ENCODE peak calls at places on chromosomes 2 and 18, in nine cellular contexts. One of them, this sample, is unnamed.

GRCh38 chr2:177239934-177240600 is 24.5 kb downstream of the NFE2L2 start:
- DNase-seq in cardiac muscle cell: no peak
- DNase-seq in A549: peak
- DNase-seq in GM19239: no peak
- DNase-seq in CD8-positive, alpha-beta memory T cell: no peak
- DNase-seq in NCI-H1092 treated with DMSO at 0.1 percent for 48 hours: no peak
- DNase-seq in foreskin fibroblast: peak
- DNase-seq in coronary artery: no peak
- DNase-seq in HT1080: peak
- DNase-seq in this sample: peak

GRCh38 chr18:56284319-56284718 is 354.1 kb downstream of the TXNL1 start:
- DNase-seq in cardiac muscle cell: no peak
- DNase-seq in NCI-H1092 treated with DMSO at 0.1 percent for 48 hours: no peak
- DNase-seq in foreskin fibroblast: peak
- DNase-seq in A549: no peak
- DNase-seq in coronary artery: no peak
- DNase-seq in CD8-positive, alpha-beta memory T cell: no peak
- DNase-seq in GM19239: no peak
- DNase-seq in HT1080: no peak
- DNase-seq in this sample: no peak

GRCh38 chr2:235391964-235392615 is 101.8 kb upstream of the AGAP1 start:
- DNase-seq in GM19239: no peak
- DNase-seq in foreskin fibroblast: no peak
- DNase-seq in A549: no peak
- DNase-seq in CD8-positive, alpha-beta memory T cell: no peak
- DNase-seq in HT1080: no peak
- DNase-seq in cardiac muscle cell: no peak
- DNase-seq in coronary artery: no peak
- DNase-seq in NCI-H1092 treated with DMSO at 0.1 percent for 48 hours: no peak
- DNase-seq in this sample: no peak

GRCh38 chr2:28175028-28175427 is 217.6 kb upstream of the FOSL2 start:
- DNase-seq in coronary artery: no peak
- DNase-seq in CD8-positive, alpha-beta memory T cell: no peak
- DNase-seq in GM19239: no peak
- DNase-seq in A549: no peak
- DNase-seq in NCI-H1092 treated with DMSO at 0.1 percent for 48 hours: no peak
- DNase-seq in HT1080: no peak
- DNase-seq in cardiac muscle cell: no peak
- DNase-seq in foreskin fibroblast: no peak
- DNase-seq in this sample: no peak

GRCh38 chr2:236769981-236770671 is 200.5 kb downstream of the ACKR3 start:
- DNase-seq in NCI-H1092 treated with DMSO at 0.1 percent for 48 hours: no peak
- DNase-seq in coronary artery: no peak
- DNase-seq in cardiac muscle cell: no peak
- DNase-seq in GM19239: no peak
- DNase-seq in HT1080: peak
- DNase-seq in A549: peak
- DNase-seq in foreskin fibroblast: peak
- DNase-seq in CD8-positive, alpha-beta memory T cell: no peak
- DNase-seq in this sample: peak

GRCh38 chr2:30686000-30686399 is 121.2 kb downstream of the CAPN13 start:
- DNase-seq in GM19239: peak
- DNase-seq in cardiac muscle cell: peak
- DNase-seq in NCI-H1092 treated with DMSO at 0.1 percent for 48 hours: peak
- DNase-seq in HT1080: peak
- DNase-seq in CD8-positive, alpha-beta memory T cell: no peak
- DNase-seq in A549: peak
- DNase-seq in coronary artery: no peak
- DNase-seq in foreskin fibroblast: no peak
- DNase-seq in this sample: no peak

GRCh38 chr2:185484601-185485000 is 254.0 kb upstream of the FSIP2 start:
- DNase-seq in coronary artery: no peak
- DNase-seq in CD8-positive, alpha-beta memory T cell: no peak
- DNase-seq in A549: no peak
- DNase-seq in GM19239: no peak
- DNase-seq in NCI-H1092 treated with DMSO at 0.1 percent for 48 hours: no peak
- DNase-seq in HT1080: no peak
- DNase-seq in foreskin fibroblast: no peak
- DNase-seq in cardiac muscle cell: no peak
- DNase-seq in this sample: no peak

GRCh38 chr2:237231593-237231992 is 145.9 kb downstream of the COPS8 start:
- DNase-seq in NCI-H1092 treated with DMSO at 0.1 percent for 48 hours: no peak
- DNase-seq in A549: no peak
- DNase-seq in cardiac muscle cell: no peak
- DNase-seq in foreskin fibroblast: peak
- DNase-seq in GM19239: no peak
- DNase-seq in coronary artery: no peak
- DNase-seq in HT1080: no peak
- DNase-seq in CD8-positive, alpha-beta memory T cell: no peak
- DNase-seq in this sample: no peak

GRCh38 chr2:46252891-46253659 is 44.1 kb upstream of the EPAS1 start:
- DNase-seq in GM19239: no peak
- DNase-seq in foreskin fibroblast: peak
- DNase-seq in A549: no peak
- DNase-seq in CD8-positive, alpha-beta memory T cell: no peak
- DNase-seq in HT1080: peak
- DNase-seq in NCI-H1092 treated with DMSO at 0.1 percent for 48 hours: no peak
- DNase-seq in coronary artery: no peak
- DNase-seq in cardiac muscle cell: peak
- DNase-seq in this sample: no peak

GRCh38 chr2:191245869-191246531 is 796 bp downstream of the MYO1B start:
- DNase-seq in coronary artery: no peak
- DNase-seq in CD8-positive, alpha-beta memory T cell: no peak
- DNase-seq in HT1080: peak
- DNase-seq in cardiac muscle cell: peak
- DNase-seq in NCI-H1092 treated with DMSO at 0.1 percent for 48 hours: peak
- DNase-seq in GM19239: no peak
- DNase-seq in foreskin fibroblast: peak
- DNase-seq in A549: peak
- DNase-seq in this sample: no peak

GRCh38 chr2:151357359-151357758 is at the start of gene TNFAIP6:
- DNase-seq in CD8-positive, alpha-beta memory T cell: no peak
- DNase-seq in foreskin fibroblast: peak
- DNase-seq in A549: peak
- DNase-seq in HT1080: peak
- DNase-seq in NCI-H1092 treated with DMSO at 0.1 percent for 48 hours: no peak
- DNase-seq in coronary artery: no peak
- DNase-seq in cardiac muscle cell: no peak
- DNase-seq in GM19239: no peak
- DNase-seq in this sample: no peak

GRCh38 chr18:79439201-79440023 is 43.7 kb downstream of the NFATC1 start:
- DNase-seq in foreskin fibroblast: peak
- DNase-seq in GM19239: no peak
- DNase-seq in cardiac muscle cell: no peak
- DNase-seq in A549: no peak
- DNase-seq in NCI-H1092 treated with DMSO at 0.1 percent for 48 hours: peak
- DNase-seq in CD8-positive, alpha-beta memory T cell: no peak
- DNase-seq in HT1080: no peak
- DNase-seq in coronary artery: no peak
- DNase-seq in this sample: no peak

GRCh38 chr2:190340369-190340768 is 3.0 kb upstream of the INPP1 start:
- DNase-seq in coronary artery: no peak
- DNase-seq in HT1080: peak
- DNase-seq in CD8-positive, alpha-beta memory T cell: no peak
- DNase-seq in A549: peak
- DNase-seq in foreskin fibroblast: peak
- DNase-seq in cardiac muscle cell: no peak
- DNase-seq in GM19239: no peak
- DNase-seq in NCI-H1092 treated with DMSO at 0.1 percent for 48 hours: no peak
- DNase-seq in this sample: no peak

GRCh38 chr2:172429351-172429968 is 2.1 kb downstream of the ITGA6 start:
- DNase-seq in HT1080: peak
- DNase-seq in CD8-positive, alpha-beta memory T cell: no peak
- DNase-seq in A549: no peak
- DNase-seq in cardiac muscle cell: no peak
- DNase-seq in GM19239: no peak
- DNase-seq in foreskin fibroblast: peak
- DNase-seq in coronary artery: no peak
- DNase-seq in NCI-H1092 treated with DMSO at 0.1 percent for 48 hours: no peak
- DNase-seq in this sample: no peak

GRCh38 chr2:169923977-169924376 is 96.7 kb downstream of the UBR3 start:
- DNase-seq in cardiac muscle cell: no peak
- DNase-seq in HT1080: no peak
- DNase-seq in foreskin fibroblast: no peak
- DNase-seq in CD8-positive, alpha-beta memory T cell: no peak
- DNase-seq in NCI-H1092 treated with DMSO at 0.1 percent for 48 hours: no peak
- DNase-seq in A549: no peak
- DNase-seq in GM19239: no peak
- DNase-seq in coronary artery: no peak
- DNase-seq in this sample: no peak

GRCh38 chr2:18519991-18520604 is 40.4 kb downstream of the RDH14 start:
- DNase-seq in CD8-positive, alpha-beta memory T cell: no peak
- DNase-seq in foreskin fibroblast: no peak
- DNase-seq in cardiac muscle cell: no peak
- DNase-seq in NCI-H1092 treated with DMSO at 0.1 percent for 48 hours: no peak
- DNase-seq in GM19239: no peak
- DNase-seq in A549: no peak
- DNase-seq in coronary artery: no peak
- DNase-seq in HT1080: no peak
- DNase-seq in this sample: peak

GRCh38 chr2:110114007-110114591 is 1.5 kb downstream of the MALL start:
- DNase-seq in coronary artery: no peak
- DNase-seq in A549: peak
- DNase-seq in cardiac muscle cell: no peak
- DNase-seq in GM19239: no peak
- DNase-seq in foreskin fibroblast: peak
- DNase-seq in HT1080: peak
- DNase-seq in CD8-positive, alpha-beta memory T cell: no peak
- DNase-seq in NCI-H1092 treated with DMSO at 0.1 percent for 48 hours: no peak
- DNase-seq in this sample: no peak

GRCh38 chr2:18991177-18992168 is 366.9 kb downstream of the OSR1 start:
- DNase-seq in A549: peak
- DNase-seq in coronary artery: peak
- DNase-seq in GM19239: no peak
- DNase-seq in NCI-H1092 treated with DMSO at 0.1 percent for 48 hours: peak
- DNase-seq in cardiac muscle cell: no peak
- DNase-seq in HT1080: peak
- DNase-seq in foreskin fibroblast: peak
- DNase-seq in CD8-positive, alpha-beta memory T cell: no peak
- DNase-seq in this sample: peak

GRCh38 chr2:212414699-212415309 is 123.8 kb downstream of the ERBB4 start:
- DNase-seq in HT1080: no peak
- DNase-seq in A549: no peak
- DNase-seq in coronary artery: no peak
- DNase-seq in NCI-H1092 treated with DMSO at 0.1 percent for 48 hours: no peak
- DNase-seq in cardiac muscle cell: no peak
- DNase-seq in CD8-positive, alpha-beta memory T cell: no peak
- DNase-seq in foreskin fibroblast: peak
- DNase-seq in GM19239: no peak
- DNase-seq in this sample: no peak

GRCh38 chr2:152646775-152647174 is 70.5 kb downstream of the PRPF40A start:
- DNase-seq in GM19239: no peak
- DNase-seq in coronary artery: no peak
- DNase-seq in cardiac muscle cell: no peak
- DNase-seq in A549: peak
- DNase-seq in foreskin fibroblast: peak
- DNase-seq in NCI-H1092 treated with DMSO at 0.1 percent for 48 hours: no peak
- DNase-seq in HT1080: peak
- DNase-seq in CD8-positive, alpha-beta memory T cell: no peak
- DNase-seq in this sample: peak